ENCODE peak calls at places on chromosome 14, in four cellular contexts. W, O, Z and N are unnamed samples.

GRCh38 chr14:59032821-59033220 is 155.6 kb upstream of the DAAM1 start:
- DNase-seq in Z (no peak), W (no peak), O (peak; percentile 19), N (no peak)

GRCh38 chr14:58196198-58196597 is 3.8 kb upstream of the ACTR10 start:
- DNase-seq in W (no peak), Z (no peak), O (no peak), N (no peak)

GRCh38 chr14:45199246-45199645 is 53.8 kb downstream of the MIS18BP1 start:
- DNase-seq in Z (no peak), O (peak; percentile 87), W (no peak), N (no peak)

GRCh38 chr14:58607571-58608317 is 30.0 kb upstream of the DACT1 start:
- DNase-seq in W (no peak), Z (no peak), O (peak; percentile 74), N (no peak)

GRCh38 chr14:92938890-92939671 is 16.1 kb downstream of the CHGA start:
- DNase-seq in W (no peak), O (no peak), Z (no peak), N (peak; percentile 81)

GRCh38 chr14:67551940-67552339 is 18.9 kb downstream of the PLEKHH1 start:
- DNase-seq in Z (no peak), O (no peak), W (no peak), N (no peak)

GRCh38 chr14:99479903-99480855 is 480 bp downstream of the SETD3 start:
- DNase-seq in O (peak; percentile 65), W (peak; percentile 26), Z (peak; percentile 69), N (peak; percentile 51)

GRCh38 chr14:103597623-103598372 is 31.2 kb upstream of the KLC1 start:
- DNase-seq in Z (no peak), W (no peak), O (peak; percentile 89), N (peak; percentile 57)

GRCh38 chr14:72472845-72473244 is 421.1 kb downstream of the DPF3 start:
- DNase-seq in Z (no peak), W (no peak), O (no peak), N (no peak)
- TF ChIP-seq CTCF in Z (no peak), W (no peak), O (no peak), N (peak; percentile 16)

DNA sequence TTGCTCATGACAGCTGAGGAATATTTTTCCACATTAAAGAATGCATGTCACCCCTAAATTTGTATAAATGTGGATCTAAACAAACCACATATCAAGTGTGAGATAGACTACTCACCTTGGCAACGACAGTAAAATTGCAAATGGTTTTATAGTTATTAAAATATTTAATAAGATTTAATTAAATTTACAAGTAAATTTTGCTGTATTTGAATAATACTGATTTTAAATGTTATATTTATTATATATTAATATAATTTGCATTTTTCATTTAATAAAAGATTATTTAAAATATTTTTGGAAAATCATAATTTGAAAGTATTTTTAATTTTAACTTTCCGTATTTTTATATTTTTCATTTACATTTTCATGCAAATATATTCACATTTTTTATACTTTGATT is 53.4 kb downstream of the SERPINA3 start:
- DNase-seq in O (no peak), Z (no peak), W (no peak), N (no peak)
- H3K4me3 ChIP-seq in O (no peak overlapping the region), Z (no peak overlapping the region), W (no peak overlapping the region), N (no peak overlapping the region)

DNA sequence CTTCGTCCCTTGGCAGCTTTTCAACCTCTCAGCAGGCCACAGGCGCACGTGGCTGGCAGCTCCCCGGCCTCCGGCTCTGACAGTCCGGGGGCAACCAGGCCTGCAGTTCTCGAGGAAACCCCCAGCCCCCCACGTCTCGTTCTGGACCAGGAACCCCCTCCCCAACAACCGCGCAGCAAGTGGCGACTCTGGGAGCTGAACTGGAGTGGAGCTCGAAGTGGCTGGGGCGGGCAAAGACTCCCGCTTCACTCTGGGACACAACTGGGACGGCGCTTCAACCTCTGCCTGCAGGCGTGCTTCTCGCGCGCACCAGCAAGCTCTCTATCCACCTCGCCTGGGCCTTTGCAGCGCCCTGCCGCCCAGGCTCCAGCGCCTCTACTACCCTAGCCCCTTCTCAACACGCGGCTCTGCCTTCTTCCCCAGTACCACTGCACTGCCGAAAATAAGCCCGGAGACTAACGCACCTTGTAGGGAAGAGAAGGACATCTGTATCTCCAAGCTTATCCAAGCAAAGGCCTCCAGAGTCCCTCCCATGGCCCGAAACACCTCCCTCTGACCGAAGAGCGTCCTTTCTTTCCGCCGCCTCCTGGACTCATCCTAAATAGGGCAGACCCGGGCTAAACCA is 2.4 kb upstream of the NKX2-1 start:
- DNase-seq in Z (no peak), O (no peak), W (no peak), N (no peak)
- H3K27me3 ChIP-seq in Z (peaks cover 94% of the 10 kb centered on the region), O (peaks cover 74% of the 10 kb centered on the region), W (peaks cover 29% of the 10 kb centered on the region), N (peaks cover 87% of the 10 kb centered on the region)

GRCh38 chr14:74492413-74493342 is at the start of gene NPC2:
- DNase-seq in O (no peak), Z (peak; percentile 21), W (no peak), N (no peak)

GRCh38 chr14:74488788-74489397 is 4.2 kb downstream of the NPC2 start:
- DNase-seq in W (no peak), O (peak; percentile 82), Z (no peak), N (no peak)

GRCh38 chr14:74493343-74494261 is at the start of gene ISCA2:
- DNase-seq in W (peak; percentile 97), O (peak; percentile 96), Z (peak; percentile 100), N (peak; percentile 100)

GRCh38 chr14:74495356-74495755 is 1.8 kb downstream of the ISCA2 start:
- DNase-seq in W (no peak), Z (no peak), O (no peak), N (no peak)

GRCh38 chr14:74491952-74492351 is 1.2 kb downstream of the NPC2 start:
- DNase-seq in W (no peak), Z (peak; percentile 53), O (no peak), N (no peak)
- TF ChIP-seq CTCF in W (peak; percentile 24), Z (peak; percentile 53), O (peak; percentile 28), N (no peak)

GRCh38 chr14:68843471-68844209 is 50.8 kb upstream of the ZFP36L1 start:
- DNase-seq in W (peak; percentile 29), O (no peak), Z (peak; percentile 83), N (peak; percentile 75)
- H3K4me3 ChIP-seq in W (peak overlapping the region; percentile 61), O (no peak overlapping the region), Z (no peak overlapping the region), N (peak overlapping the region; percentile 38)